ENCODE peak calls at places on chromosomes 16 and 17, in six cellular contexts. O is activated CD4-positive, alpha-beta T cell treated with anti-CD3 and anti-CD28 coated beads, Interleukin-2, amount 50 U/mL, for 1 hour; A is non-pigmented ciliary epithelial cell; J is stimulated activated CD4-positive, alpha-beta T cell treated with anti-CD3 and anti-CD28 coated beads, Interleukin-4, amount 100 ng/mL, for 24 hours; K is Daoy; R is smooth muscle cell of the brain vasculature. F is an unnamed sample.

GRCh38 chr16:30119428-30119827 is 3.6 kb downstream of the MAPK3 start:
- DNase-seq in R (no peak), J (no peak), K (no peak), O (no peak), A (no peak), F (no peak)

GRCh38 chr16:50645858-50646257 is 35.3 kb downstream of the SNX20 start:
- DNase-seq in A (no peak), J (no peak), O (no peak), K (no peak), R (no peak), F (no peak)

GRCh38 chr17:82294086-82294773 is 20.7 kb upstream of the CSNK1D start:
- DNase-seq in J (no peak), R (no peak), O (no peak), A (no peak), K (no peak), F (no peak)

GRCh38 chr16:26197707-26198106 is 505.9 kb downstream of the HS3ST4 start:
- DNase-seq in A (no peak), K (no peak), R (no peak), J (no peak), O (no peak), F (no peak)

GRCh38 chr17:82300707-82301270 is 16.6 kb downstream of the CD7 start:
- DNase-seq in O (peak), A (no peak), K (peak), R (no peak), J (peak), F (no peak)

GRCh38 chr17:70168044-70168978 is 1.0 kb upstream of the KCNJ2 start:
- DNase-seq in O (no peak), J (no peak), K (peak), A (peak), R (no peak), F (peak)

GRCh38 chr16:24853830-24854229 is 8.1 kb downstream of the SLC5A11 start:
- DNase-seq in R (no peak), K (peak), J (no peak), O (no peak), A (no peak), F (no peak)

GRCh38 chr17:81556175-81556691 is 4.1 kb upstream of the FAAP100 start:
- DNase-seq in A (no peak), R (no peak), J (no peak), O (no peak), K (no peak), F (no peak)

GRCh38 chr17:18224053-18224427 is 1.4 kb upstream of the LLGL1 start:
- DNase-seq in R (no peak), J (no peak), K (no peak), O (no peak), A (no peak), F (no peak)

GRCh38 chr17:62876063-62876462 is 67.9 kb upstream of the MARCHF10 start:
- DNase-seq in J (no peak), O (no peak), R (no peak), K (no peak), A (no peak), F (no peak)

GRCh38 chr16:21186326-21186691 is 25.1 kb downstream of the ZP2 start:
- DNase-seq in J (no peak), K (no peak), O (no peak), R (no peak), A (no peak), F (no peak)

GRCh38 chr17:32536736-32537646 is 50.2 kb downstream of the CDK5R1 start:
- DNase-seq in J (no peak), O (no peak), K (no peak), R (peak), A (no peak), F (no peak)

F was measured in tibial artery.